ENCODE peak calls at places on chromosomes 3 and 15, in seven cellular contexts. R is brain microvascular endothelial cell, H is neural progenitor cell, N is neuronal stem cell, Z is BJ, C is lung, X is GM06990. I is an unnamed sample. For H3K36me3 and H3K27me3, the result is how much of the 10 kb centered on the place peaks cover.

GRCh38 chr3:101303089-101303731 is 17.2 kb downstream of the IMPG2 start:
- DNase-seq in R (no peak), H (no peak), Z (no peak), N (no peak), X (peak), C (no peak), I (no peak)

GRCh38 chr3:105351821-105352220 is 14.9 kb upstream of the ALCAM start:
- DNase-seq in C (no peak), N (no peak), X (no peak), H (no peak), R (no peak), Z (no peak), I (no peak)

GRCh38 chr3:51711352-51712019 is 4.6 kb downstream of the GRM2 start:
- DNase-seq in N (no peak), C (no peak), R (no peak), Z (no peak), X (no peak), H (no peak), I (no peak)

GRCh38 chr15:76546805-76547204 is 210.2 kb downstream of the ISL2 start:
- DNase-seq in Z (no peak), H (no peak), N (no peak), R (no peak), C (no peak), X (no peak), I (no peak)

GRCh38 chr3:188697127-188697526 is 474.6 kb upstream of the TPRG1 start:
- DNase-seq in R (no peak), X (peak), C (no peak), Z (no peak), N (no peak), H (peak), I (no peak)

GRCh38 chr3:10085738-10086137 is 22.3 kb downstream of the FANCD2OS start:
- DNase-seq in N (no peak), Z (no peak), X (no peak), R (no peak), C (no peak), H (no peak), I (no peak)

GRCh38 chr3:35666893-35667292 is 27.6 kb downstream of the ARPP21 start:
- DNase-seq in N (no peak), H (no peak), Z (no peak), X (no peak), C (no peak), R (peak), I (no peak)

GRCh38 chr3:151788401-151788800 is 25.5 kb upstream of the AADAC start:
- DNase-seq in Z (no peak), H (no peak), N (no peak), C (no peak), R (no peak), X (no peak), I (no peak)

GRCh38 chr3:101271728-101272127 is 48.6 kb downstream of the IMPG2 start:
- DNase-seq in C (no peak), Z (no peak), H (peak), X (no peak), N (no peak), R (no peak), I (peak)

GRCh38 chr15:40471778-40472130 is 970 bp downstream of the CHST14 start:
- DNase-seq in H (peak), X (peak), N (no peak), Z (no peak), C (peak), R (no peak), I (peak)

GRCh38 chr15:78977591-78978347 is 32.9 kb upstream of the CTSH start:
- DNase-seq in H (no peak), C (no peak), X (no peak), N (no peak), R (no peak), Z (no peak), I (no peak)

GRCh38 chr3:51276046-51276445 is 109.0 kb upstream of the MANF start:
- DNase-seq in N (no peak), R (no peak), Z (no peak), X (no peak), C (no peak), H (no peak), I (no peak)

GRCh38 chr15:72179950-72180581 is 17.5 kb downstream of the GRAMD2A start:
- DNase-seq in C (no peak), Z (no peak), H (peak), R (no peak), X (no peak), N (no peak), I (no peak)

GRCh38 chr3:52846427-52846983 is 11.7 kb upstream of the MUSTN1 start:
- DNase-seq in N (no peak), Z (no peak), X (no peak), C (no peak), H (no peak), R (no peak), I (no peak)

GRCh38 chr3:159637895-159638542 is 350.6 kb upstream of the IL12A start:
- DNase-seq in Z (no peak), C (no peak), X (no peak), H (no peak), N (no peak), R (no peak), I (no peak)

GRCh38 chr15:67812232-67812631 is 13.1 kb upstream of the SKOR1 start:
- DNase-seq in R (no peak), N (no peak), Z (no peak), C (no peak), H (no peak), X (no peak), I (peak)

GRCh38 chr3:36212291-36212690 is 168.0 kb upstream of the STAC start:
- DNase-seq in C (no peak), Z (peak), X (no peak), H (no peak), R (peak), N (no peak), I (no peak)

GRCh38 chr15:81054236-81054635 is 53.5 kb downstream of the TLNRD1 start:
- DNase-seq in Z (peak), R (no peak), C (no peak), N (no peak), X (no peak), H (no peak), I (no peak)

GRCh38 chr3:172154768-172155649 is 115.6 kb downstream of the FNDC3B start:
- DNase-seq in H (no peak), N (no peak), Z (no peak), X (no peak), C (no peak), R (no peak), I (no peak)

GRCh38 chr15:74444106-74445062 is 10.6 kb upstream of the SEMA7A start:
- DNase-seq in H (no peak), C (no peak), N (no peak), R (no peak), Z (no peak), X (no peak), I (no peak)

GRCh38 chr3:127206611-127207516 is 13.9 kb downstream of the PRR23E start:
- DNase-seq in H (no peak), R (no peak), C (peak), Z (no peak), N (no peak), X (no peak), I (peak)

GRCh38 chr15:24848050-24848449 is 106.7 kb upstream of the SNRPN start:
- DNase-seq in R (peak), H (peak), X (no peak), C (no peak), Z (no peak), N (no peak), I (peak)

GRCh38 chr15:70327328-70328136 is 229.8 kb upstream of the TLE3 start:
- DNase-seq in R (peak), X (no peak), N (no peak), H (no peak), Z (peak), C (no peak), I (no peak)

GRCh38 chr3:156892701-156893100 is 66.5 kb downstream of the LEKR1 start:
- DNase-seq in N (no peak), X (no peak), C (no peak), R (no peak), Z (peak), H (no peak), I (no peak)

GRCh38 chr15:74384566-74385441 is 17.4 kb upstream of the CYP11A1 start:
- DNase-seq in R (no peak), Z (no peak), X (peak), C (peak), H (no peak), N (no peak), I (no peak)

GRCh38 chr3:160804762-160805161 is 48.7 kb downstream of the PPM1L start:
- DNase-seq in Z (no peak), N (no peak), C (no peak), H (no peak), R (peak), X (no peak), I (peak)

GRCh38 chr3:159127021-159127392 is 325.2 kb downstream of the MFSD1 start:
- DNase-seq in N (no peak), C (no peak), Z (no peak), X (no peak), R (no peak), H (no peak), I (no peak)

GRCh38 chr15:77577350-77577749 is 55.4 kb downstream of the LINGO1 start:
- DNase-seq in C (no peak), H (peak), X (no peak), R (no peak), Z (no peak), N (no peak), I (no peak)

GRCh38 chr15:25056484-25057429 is 102.0 kb downstream of the SNRPN start:
- DNase-seq in C (no peak), H (no peak), X (no peak), Z (no peak), R (no peak), N (no peak), I (peak)

GRCh38 chr3:189683576-189684255 is 52.5 kb downstream of the TP63 start:
- DNase-seq in C (no peak), X (no peak), H (no peak), N (no peak), R (no peak), Z (no peak), I (no peak)

GRCh38 chr3:26058774-26059455 is 269.0 kb downstream of the OXSM start:
- DNase-seq in R (no peak), H (no peak), X (no peak), N (no peak), Z (no peak), C (no peak), I (no peak)

GRCh38 chr3:46025139-46025538 is 2.1 kb downstream of the XCR1 start:
- DNase-seq in R (no peak), X (no peak), C (no peak), H (no peak), Z (no peak), N (no peak), I (no peak)

GRCh38 chr3:45034612-45035252 is 8.6 kb downstream of the CLEC3B start:
- DNase-seq in H (no peak), Z (no peak), C (peak), R (no peak), N (no peak), X (peak), I (no peak)

DNA sequence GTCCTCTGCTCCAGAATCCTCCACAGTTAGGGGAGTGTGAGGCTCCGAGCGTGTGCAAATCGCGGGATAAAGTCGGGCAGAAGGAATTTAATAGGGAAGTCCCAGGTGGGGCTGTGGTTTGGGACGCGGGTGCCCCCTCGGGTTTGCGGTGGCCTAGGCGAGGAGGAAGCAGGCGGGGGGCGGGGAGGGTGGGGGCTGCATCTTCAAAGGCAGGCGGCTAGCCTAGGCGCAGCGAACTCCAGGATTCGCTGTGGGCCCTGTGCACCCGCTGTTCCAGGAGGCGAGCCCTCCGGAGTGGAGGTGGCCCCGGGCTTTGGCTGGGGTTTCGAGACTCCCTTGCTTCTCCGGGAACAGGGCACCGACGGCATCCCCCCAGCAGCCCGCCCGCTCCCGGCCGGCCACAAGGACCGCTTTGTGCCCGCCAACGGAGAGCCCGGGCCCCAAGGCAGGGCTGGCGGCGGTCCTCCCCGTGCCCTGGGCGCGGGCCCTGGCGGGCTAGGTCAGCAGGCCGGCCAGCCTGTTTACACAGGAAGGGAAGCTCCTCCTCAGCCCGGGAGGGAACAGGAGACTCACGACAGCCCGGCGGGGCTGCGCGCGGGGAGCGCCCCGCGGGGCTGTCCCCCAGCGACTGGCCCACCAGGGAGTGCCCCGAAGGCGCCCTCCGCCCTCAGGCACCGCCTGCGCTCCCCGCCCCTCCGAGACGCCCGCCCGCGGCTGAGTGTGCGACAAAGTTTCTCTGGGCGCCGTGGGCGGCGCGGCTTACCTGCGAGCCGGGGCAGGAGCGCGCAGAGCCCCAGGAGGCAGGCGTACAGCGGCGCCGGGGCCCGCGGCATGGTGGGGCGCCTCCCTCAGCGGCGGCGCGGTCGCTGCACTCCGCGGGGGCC is 755 bp downstream of the ITGB5 start:
- DNase-seq in N (peak), R (peak), H (peak), C (peak), X (peak), Z (no peak), I (peak)
- H3K4me3 ChIP-seq in N (peak), R (peak), H (peak), C (peak), X (peak), Z (peak), I (peak)

GRCh38 chr3:187076297-187076696 is 63.0 kb downstream of the RPL39L start:
- DNase-seq in R (no peak), N (no peak), H (no peak), Z (no peak), C (no peak), X (no peak), I (no peak)
- H3K36me3 ChIP-seq in R (under half), N (under half), H (under half), Z (under half), C (under half), X (under half), I (under half)

GRCh38 chr3:54888162-54888561 is 39.7 kb downstream of the LRTM1 start:
- DNase-seq in R (no peak), C (no peak), N (no peak), Z (no peak), H (no peak), X (no peak), I (no peak)
- H3K27me3 ChIP-seq in R (under half), C (under half), N (under half), Z (under half), H (under half), X (under half), I (under half)

DNA sequence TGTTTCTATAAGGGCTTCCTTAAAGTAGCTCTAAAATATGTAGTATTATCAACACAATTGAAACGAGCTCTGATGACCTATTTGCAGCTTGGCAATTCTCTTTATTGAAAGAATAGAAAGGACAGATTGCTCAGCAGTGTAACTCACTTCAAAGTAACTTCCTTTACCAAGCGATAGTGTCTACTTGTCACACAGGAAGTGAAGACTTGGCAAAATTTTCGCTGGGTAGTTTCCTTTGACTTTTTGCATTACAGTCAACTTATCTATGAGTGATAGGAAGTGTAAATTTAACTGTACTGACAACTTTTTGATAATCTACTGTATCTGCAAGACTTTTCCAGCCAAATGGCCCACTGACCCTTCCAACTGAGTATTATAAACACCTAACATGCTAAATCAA is 22.8 kb downstream of the SLC9A9 start:
- DNase-seq in Z (no peak), X (peak), C (no peak), R (no peak), H (no peak), N (no peak), I (no peak)
- H3K4me3 ChIP-seq in Z (no peak), X (no peak), C (no peak), R (no peak), H (no peak), N (no peak), I (no peak)

DNA sequence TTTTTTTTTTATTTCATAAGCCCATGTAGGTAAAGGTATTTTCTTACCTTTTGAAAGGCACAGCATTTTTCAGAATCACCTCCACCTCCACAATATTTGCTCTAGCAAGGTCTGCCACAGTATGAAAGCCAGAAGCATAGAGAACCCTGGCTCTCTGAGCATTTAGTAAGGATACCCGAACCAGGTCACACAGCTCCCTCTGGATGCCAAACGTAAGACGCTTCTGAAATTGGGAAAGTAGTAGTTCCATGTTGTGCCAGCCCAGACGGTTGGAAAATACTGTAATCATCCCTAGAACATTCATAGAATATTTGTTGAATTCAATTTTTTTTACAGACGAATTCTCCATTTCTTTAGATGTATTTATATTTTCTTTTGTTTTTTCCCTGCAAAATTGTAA is 52.4 kb downstream of the POLQ start:
- DNase-seq in X (no peak), H (no peak), C (no peak), Z (no peak), R (no peak), N (no peak), I (no peak)
- H3K36me3 ChIP-seq in X (under half), H (under half), C (under half), Z (under half), R (under half), N (under half), I (under half)

DNA sequence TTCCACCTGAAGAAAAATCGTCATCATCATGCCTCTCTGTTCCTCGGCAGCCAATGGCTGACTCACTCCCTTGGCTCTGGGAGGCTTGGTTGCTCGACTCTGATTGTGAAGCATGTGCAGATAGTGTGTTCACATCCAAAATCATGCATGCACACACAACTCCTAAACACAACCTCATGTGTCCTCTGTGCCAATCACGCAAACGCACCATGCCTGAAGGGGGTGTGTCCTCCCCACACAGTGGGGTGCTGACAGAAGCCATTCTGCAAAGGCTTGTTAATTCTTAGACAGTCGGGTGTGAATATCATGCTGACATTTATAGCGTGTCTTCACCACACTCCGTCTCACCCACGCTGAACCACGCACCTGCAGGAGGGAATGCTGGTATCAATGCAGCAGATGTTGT is 11.4 kb upstream of the CCDC174 start:
- DNase-seq in R (no peak), C (no peak), N (no peak), H (no peak), X (no peak), Z (no peak), I (no peak)
- H3K27me3 ChIP-seq in R (under half), C (under half), N (under half), H (half or more), X (under half), Z (under half), I (under half)

DNA sequence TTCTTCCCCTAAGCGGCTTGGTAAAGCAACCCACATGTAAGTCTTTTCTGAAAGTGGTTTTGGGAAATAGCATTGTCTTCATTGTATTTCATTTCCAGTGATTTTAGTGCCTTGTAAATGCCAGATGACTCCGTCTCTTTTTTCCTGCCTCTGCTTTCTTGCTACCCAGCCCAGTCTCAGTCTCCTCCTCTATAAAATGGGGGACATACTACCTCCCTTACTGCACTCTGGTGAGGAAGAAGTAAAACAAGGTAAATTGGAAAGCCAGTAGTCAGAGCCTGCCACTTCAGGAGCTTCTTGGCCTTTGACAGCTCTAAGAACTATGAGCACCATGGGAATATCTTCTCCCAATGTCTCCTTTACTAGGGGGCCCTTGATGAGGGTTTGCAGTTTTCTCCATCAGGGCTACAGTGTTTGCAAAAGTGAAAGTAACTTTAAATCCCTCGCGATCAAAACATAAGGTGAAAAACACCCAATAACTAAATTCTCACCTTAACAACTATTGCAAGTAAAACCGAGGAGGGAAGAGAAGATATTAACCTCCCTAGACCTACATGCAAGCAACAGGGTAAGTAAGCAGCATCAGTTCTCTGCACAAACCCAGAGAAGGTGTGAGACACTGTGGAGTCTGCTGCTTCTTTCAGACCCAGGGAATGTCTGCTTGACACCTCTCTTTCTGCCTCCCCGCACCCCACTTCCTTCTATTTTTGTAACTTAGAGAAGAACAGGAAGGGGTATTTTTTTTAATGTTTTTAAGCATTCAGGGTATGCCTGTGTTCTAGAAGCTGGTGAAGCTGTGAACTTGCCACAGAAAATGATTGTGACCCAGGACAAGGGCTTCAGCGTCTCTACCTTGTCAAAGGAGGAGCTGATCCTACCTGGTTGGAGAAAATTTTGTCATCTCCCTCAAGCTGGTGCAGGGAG is 159.1 kb upstream of the EOMES start:
- DNase-seq in X (peak), C (no peak), Z (no peak), N (no peak), R (no peak), H (no peak), I (no peak)
- H3K4me3 ChIP-seq in X (no peak), C (no peak), Z (no peak), N (no peak), R (no peak), H (no peak), I (no peak)

I was measured in H7.